ENCODE peak calls at places on chromosomes 4 and X, in six cellular contexts. One of them, this sample, is unnamed.

GRCh38 chrX:123960956-123961267 is 594 bp upstream of the STAG2 start:
- DNase-seq in hepatocyte: no peak
- DNase-seq in psoas muscle: no peak
- DNase-seq in aorta: no peak
- DNase-seq in heart left ventricle: no peak
- DNase-seq in naive thymus-derived CD4-positive, alpha-beta T cell: no peak
- DNase-seq in this sample: no peak

GRCh38 chr4:54099959-54100606 is at the start of gene GSX2:
- DNase-seq in psoas muscle: peak; percentile 63
- DNase-seq in hepatocyte: no peak
- DNase-seq in aorta: no peak
- DNase-seq in naive thymus-derived CD4-positive, alpha-beta T cell: no peak
- DNase-seq in heart left ventricle: no peak
- DNase-seq in this sample: no peak

GRCh38 chr4:4362991-4363697 is 23.8 kb upstream of the NSG1 start:
- DNase-seq in heart left ventricle: no peak
- DNase-seq in hepatocyte: no peak
- DNase-seq in psoas muscle: no peak
- DNase-seq in naive thymus-derived CD4-positive, alpha-beta T cell: no peak
- DNase-seq in aorta: no peak
- DNase-seq in this sample: no peak

GRCh38 chr4:91769912-91770311 is 533.9 kb upstream of the GRID2 start:
- DNase-seq in naive thymus-derived CD4-positive, alpha-beta T cell: no peak
- DNase-seq in hepatocyte: no peak
- DNase-seq in aorta: no peak
- DNase-seq in psoas muscle: no peak
- DNase-seq in heart left ventricle: no peak
- DNase-seq in this sample: no peak

GRCh38 chr4:163331629-163332360 is 601 bp downstream of the NPY1R start:
- DNase-seq in hepatocyte: peak; percentile 50
- DNase-seq in naive thymus-derived CD4-positive, alpha-beta T cell: no peak
- DNase-seq in heart left ventricle: peak; percentile 62
- DNase-seq in aorta: peak; percentile 52
- DNase-seq in psoas muscle: peak; percentile 15
- DNase-seq in this sample: no peak

GRCh38 chrX:35711281-35711680 is 86.9 kb upstream of the MAGEB16 start:
- DNase-seq in naive thymus-derived CD4-positive, alpha-beta T cell: no peak
- DNase-seq in hepatocyte: no peak
- DNase-seq in heart left ventricle: no peak
- DNase-seq in psoas muscle: no peak
- DNase-seq in aorta: no peak
- DNase-seq in this sample: no peak

GRCh38 chrX:153873282-153874090 is 12.5 kb downstream of the L1CAM start:
- DNase-seq in hepatocyte: no peak
- DNase-seq in psoas muscle: no peak
- DNase-seq in naive thymus-derived CD4-positive, alpha-beta T cell: no peak
- DNase-seq in aorta: no peak
- DNase-seq in heart left ventricle: no peak
- DNase-seq in this sample: no peak

GRCh38 chr4:7210818-7211217 is 18.5 kb downstream of the SORCS2 start:
- DNase-seq in psoas muscle: no peak
- DNase-seq in naive thymus-derived CD4-positive, alpha-beta T cell: no peak
- DNase-seq in heart left ventricle: no peak
- DNase-seq in aorta: no peak
- DNase-seq in hepatocyte: no peak
- DNase-seq in this sample: no peak

GRCh38 chr4:95362906-95363578 is 185.7 kb downstream of the UNC5C start:
- DNase-seq in hepatocyte: peak; percentile 19
- DNase-seq in psoas muscle: no peak
- DNase-seq in naive thymus-derived CD4-positive, alpha-beta T cell: no peak
- DNase-seq in heart left ventricle: no peak
- DNase-seq in aorta: no peak
- DNase-seq in this sample: no peak

GRCh38 chrX:131841496-131842410 is 181.3 kb upstream of the STK26 start:
- DNase-seq in hepatocyte: peak; percentile 63
- DNase-seq in naive thymus-derived CD4-positive, alpha-beta T cell: peak; percentile 43
- DNase-seq in psoas muscle: no peak
- DNase-seq in heart left ventricle: no peak
- DNase-seq in aorta: no peak
- DNase-seq in this sample: no peak

GRCh38 chr4:177369372-177369771 is 59.7 kb downstream of the NEIL3 start:
- DNase-seq in heart left ventricle: no peak
- DNase-seq in hepatocyte: no peak
- DNase-seq in psoas muscle: no peak
- DNase-seq in aorta: no peak
- DNase-seq in naive thymus-derived CD4-positive, alpha-beta T cell: no peak
- DNase-seq in this sample: no peak

GRCh38 chrX:124018031-124018430 is 56.5 kb downstream of the STAG2 start:
- DNase-seq in naive thymus-derived CD4-positive, alpha-beta T cell: peak; percentile 3
- DNase-seq in hepatocyte: no peak
- DNase-seq in psoas muscle: no peak
- DNase-seq in heart left ventricle: no peak
- DNase-seq in aorta: no peak
- DNase-seq in this sample: no peak

GRCh38 chr4:52670121-52670520 is 11.0 kb upstream of the USP46 start:
- DNase-seq in hepatocyte: no peak
- DNase-seq in naive thymus-derived CD4-positive, alpha-beta T cell: no peak
- DNase-seq in psoas muscle: no peak
- DNase-seq in heart left ventricle: no peak
- DNase-seq in aorta: no peak
- DNase-seq in this sample: no peak

GRCh38 chrX:41470706-41471105 is 23.6 kb downstream of the NYX start:
- DNase-seq in naive thymus-derived CD4-positive, alpha-beta T cell: no peak
- DNase-seq in hepatocyte: no peak
- DNase-seq in psoas muscle: no peak
- DNase-seq in aorta: no peak
- DNase-seq in heart left ventricle: no peak
- DNase-seq in this sample: no peak

GRCh38 chr4:9942921-9943600 is 78.2 kb downstream of the SLC2A9 start:
- DNase-seq in hepatocyte: no peak
- DNase-seq in psoas muscle: no peak
- DNase-seq in naive thymus-derived CD4-positive, alpha-beta T cell: no peak
- DNase-seq in aorta: no peak
- DNase-seq in heart left ventricle: no peak
- DNase-seq in this sample: no peak

GRCh38 chr4:127219247-127219646 is 413.5 kb upstream of the INTU start:
- DNase-seq in aorta: no peak
- DNase-seq in naive thymus-derived CD4-positive, alpha-beta T cell: no peak
- DNase-seq in hepatocyte: no peak
- DNase-seq in heart left ventricle: no peak
- DNase-seq in psoas muscle: no peak
- DNase-seq in this sample: no peak

GRCh38 chr4:12409507-12410190 is 981.0 kb upstream of the HS3ST1 start:
- DNase-seq in heart left ventricle: no peak
- DNase-seq in psoas muscle: no peak
- DNase-seq in naive thymus-derived CD4-positive, alpha-beta T cell: no peak
- DNase-seq in hepatocyte: peak; percentile 30
- DNase-seq in aorta: no peak
- DNase-seq in this sample: no peak

GRCh38 chrX:7139202-7140081 is 8.1 kb upstream of the STS start:
- DNase-seq in naive thymus-derived CD4-positive, alpha-beta T cell: no peak
- DNase-seq in psoas muscle: no peak
- DNase-seq in hepatocyte: no peak
- DNase-seq in heart left ventricle: no peak
- DNase-seq in aorta: no peak
- DNase-seq in this sample: no peak

GRCh38 chrX:68894513-68895338 is 65.9 kb downstream of the EFNB1 start:
- DNase-seq in heart left ventricle: peak; percentile 77
- DNase-seq in psoas muscle: peak; percentile 54
- DNase-seq in hepatocyte: peak; percentile 60
- DNase-seq in aorta: peak; percentile 83
- DNase-seq in naive thymus-derived CD4-positive, alpha-beta T cell: no peak
- DNase-seq in this sample: peak; percentile 85

GRCh38 chr4:78185117-78185516 is 128.0 kb downstream of the FRAS1 start:
- DNase-seq in aorta: no peak
- DNase-seq in heart left ventricle: no peak
- DNase-seq in psoas muscle: no peak
- DNase-seq in hepatocyte: no peak
- DNase-seq in naive thymus-derived CD4-positive, alpha-beta T cell: no peak
- DNase-seq in this sample: no peak

GRCh38 chr4:145061325-145061920 is 36.6 kb downstream of the ANAPC10 start:
- DNase-seq in psoas muscle: no peak
- DNase-seq in hepatocyte: peak; percentile 55
- DNase-seq in naive thymus-derived CD4-positive, alpha-beta T cell: peak; percentile 14
- DNase-seq in aorta: no peak
- DNase-seq in heart left ventricle: no peak
- DNase-seq in this sample: no peak

GRCh38 chrX:13376857-13377441 is 57.1 kb upstream of the ATXN3L start:
- DNase-seq in psoas muscle: no peak
- DNase-seq in hepatocyte: peak; percentile 72
- DNase-seq in heart left ventricle: no peak
- DNase-seq in aorta: peak; percentile 49
- DNase-seq in naive thymus-derived CD4-positive, alpha-beta T cell: no peak
- DNase-seq in this sample: no peak

GRCh38 chr4:158008551-158009218 is 164.1 kb downstream of the GASK1B start:
- DNase-seq in heart left ventricle: no peak
- DNase-seq in hepatocyte: no peak
- DNase-seq in aorta: peak; percentile 73
- DNase-seq in psoas muscle: no peak
- DNase-seq in naive thymus-derived CD4-positive, alpha-beta T cell: no peak
- DNase-seq in this sample: no peak

GRCh38 chr4:108954880-108955279 is 192.0 kb upstream of the ETNPPL start:
- DNase-seq in naive thymus-derived CD4-positive, alpha-beta T cell: no peak
- DNase-seq in psoas muscle: no peak
- DNase-seq in heart left ventricle: no peak
- DNase-seq in aorta: no peak
- DNase-seq in hepatocyte: no peak
- DNase-seq in this sample: no peak

GRCh38 chr4:106670911-106671310 is 302.3 kb upstream of the GIMD1 start:
- DNase-seq in aorta: no peak
- DNase-seq in hepatocyte: no peak
- DNase-seq in heart left ventricle: no peak
- DNase-seq in naive thymus-derived CD4-positive, alpha-beta T cell: no peak
- DNase-seq in psoas muscle: no peak
- DNase-seq in this sample: no peak

GRCh38 chrX:14616876-14617275 is 87.5 kb downstream of the GLRA2 start:
- DNase-seq in naive thymus-derived CD4-positive, alpha-beta T cell: no peak
- DNase-seq in hepatocyte: no peak
- DNase-seq in heart left ventricle: no peak
- DNase-seq in aorta: no peak
- DNase-seq in psoas muscle: no peak
- DNase-seq in this sample: no peak

GRCh38 chr4:99179626-99180025 is 35.5 kb upstream of the ADH4 start:
- DNase-seq in psoas muscle: no peak
- DNase-seq in heart left ventricle: no peak
- DNase-seq in hepatocyte: no peak
- DNase-seq in aorta: no peak
- DNase-seq in naive thymus-derived CD4-positive, alpha-beta T cell: no peak
- DNase-seq in this sample: no peak

GRCh38 chrX:133984857-133985163 is 584 bp downstream of the GPC3 start:
- DNase-seq in psoas muscle: no peak
- DNase-seq in hepatocyte: no peak
- DNase-seq in naive thymus-derived CD4-positive, alpha-beta T cell: no peak
- DNase-seq in aorta: no peak
- DNase-seq in heart left ventricle: no peak
- DNase-seq in this sample: no peak
- H3K4me3 ChIP-seq in psoas muscle: peak overlapping the region; percentile 58
- H3K4me3 ChIP-seq in hepatocyte: peak overlapping the region; percentile 42
- H3K4me3 ChIP-seq in naive thymus-derived CD4-positive, alpha-beta T cell: no peak overlapping the region
- H3K4me3 ChIP-seq in aorta: no peak overlapping the region
- H3K4me3 ChIP-seq in heart left ventricle: no peak overlapping the region
- H3K4me3 ChIP-seq in this sample: no peak overlapping the region

DNA sequence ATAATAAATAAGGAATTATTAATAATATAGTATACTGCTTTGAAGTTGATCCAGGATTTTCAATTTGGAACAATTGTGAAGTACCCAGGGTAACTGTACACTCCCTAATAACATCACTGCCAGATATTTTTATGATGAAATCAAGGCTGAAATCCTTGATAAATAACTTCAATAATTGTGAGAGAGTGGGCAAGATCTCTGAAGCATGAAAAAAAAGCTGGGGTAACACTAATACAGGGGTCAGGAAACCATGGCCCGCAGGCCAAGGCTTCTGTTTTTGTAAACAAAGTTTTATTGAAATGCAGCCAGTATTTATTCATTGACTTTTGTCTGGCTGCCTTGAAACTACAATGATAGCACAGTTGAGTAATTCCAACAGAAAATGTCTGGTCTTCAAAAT is 41.6 kb downstream of the CPEB2 start:
- DNase-seq in naive thymus-derived CD4-positive, alpha-beta T cell: no peak
- DNase-seq in heart left ventricle: no peak
- DNase-seq in hepatocyte: no peak
- DNase-seq in psoas muscle: no peak
- DNase-seq in aorta: no peak
- DNase-seq in this sample: no peak
- H3K36me3 ChIP-seq in naive thymus-derived CD4-positive, alpha-beta T cell: no peaks in the 10 kb centered on the region
- H3K36me3 ChIP-seq in heart left ventricle: no peaks in the 10 kb centered on the region
- H3K36me3 ChIP-seq in hepatocyte: no peaks in the 10 kb centered on the region
- H3K36me3 ChIP-seq in psoas muscle: no peaks in the 10 kb centered on the region
- H3K36me3 ChIP-seq in aorta: no peaks in the 10 kb centered on the region
- H3K36me3 ChIP-seq in this sample: peaks cover 4% of the 10 kb centered on the region

GRCh38 chr4:2390780-2391490 is 27.5 kb downstream of the ZFYVE28 start:
- DNase-seq in aorta: no peak
- DNase-seq in naive thymus-derived CD4-positive, alpha-beta T cell: no peak
- DNase-seq in psoas muscle: no peak
- DNase-seq in hepatocyte: no peak
- DNase-seq in heart left ventricle: no peak
- DNase-seq in this sample: no peak
- H3K4me3 ChIP-seq in aorta: no peak overlapping the region
- H3K4me3 ChIP-seq in naive thymus-derived CD4-positive, alpha-beta T cell: no peak overlapping the region
- H3K4me3 ChIP-seq in psoas muscle: no peak overlapping the region
- H3K4me3 ChIP-seq in hepatocyte: no peak overlapping the region
- H3K4me3 ChIP-seq in heart left ventricle: no peak overlapping the region
- H3K4me3 ChIP-seq in this sample: no peak overlapping the region

DNA sequence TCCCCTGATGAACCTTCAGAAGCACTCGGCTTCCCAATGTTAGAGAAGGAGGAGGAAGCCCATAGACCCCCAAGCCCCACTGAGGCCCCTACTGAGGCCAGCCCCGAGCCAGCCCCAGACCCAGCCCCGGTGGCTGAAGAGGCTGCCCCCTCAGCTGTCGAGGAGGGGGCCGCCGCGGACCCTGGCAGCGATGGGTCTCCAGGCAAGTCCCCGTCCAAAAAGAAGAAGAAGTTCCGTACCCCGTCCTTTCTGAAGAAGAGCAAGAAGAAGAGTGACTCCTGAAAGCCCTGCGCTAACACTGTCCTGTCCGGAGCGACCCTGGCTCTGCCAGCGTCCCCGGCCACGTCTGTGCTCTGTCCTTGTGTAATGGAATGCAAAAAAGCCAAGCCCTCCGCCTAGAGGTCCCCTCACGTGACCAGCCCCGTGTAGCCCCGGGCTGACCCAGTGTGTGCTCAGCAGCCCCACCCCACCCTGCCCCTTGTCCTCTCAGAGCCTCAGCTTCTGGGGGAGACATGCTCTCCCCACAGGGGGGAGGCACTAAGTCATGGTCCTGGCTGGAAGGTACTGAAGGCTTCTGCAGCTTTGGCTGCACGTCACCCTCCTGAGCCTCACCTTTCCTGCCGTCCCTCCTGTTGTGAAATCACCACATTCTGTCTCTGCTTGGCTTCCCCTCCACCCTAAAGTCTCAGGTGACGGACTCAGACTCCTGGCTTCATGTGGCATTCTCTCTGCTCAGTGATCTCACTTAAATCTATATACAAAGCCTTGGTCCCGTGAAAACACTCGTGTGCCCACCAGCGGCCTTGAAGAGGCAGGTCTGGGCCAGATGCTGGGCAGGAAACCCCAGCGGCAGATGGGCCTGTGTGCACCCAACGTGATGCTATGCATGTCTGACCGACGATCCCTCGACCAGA is 34.7 kb downstream of the NOP14 start:
- DNase-seq in heart left ventricle: no peak
- DNase-seq in psoas muscle: no peak
- DNase-seq in hepatocyte: peak; percentile 69
- DNase-seq in aorta: peak; percentile 38
- DNase-seq in naive thymus-derived CD4-positive, alpha-beta T cell: no peak
- DNase-seq in this sample: no peak
- H3K36me3 ChIP-seq in heart left ventricle: peaks cover 29% of the 10 kb centered on the region
- H3K36me3 ChIP-seq in psoas muscle: peaks cover 6% of the 10 kb centered on the region
- H3K36me3 ChIP-seq in hepatocyte: no peaks in the 10 kb centered on the region
- H3K36me3 ChIP-seq in aorta: peaks cover under 1% of the 10 kb centered on the region
- H3K36me3 ChIP-seq in naive thymus-derived CD4-positive, alpha-beta T cell: peaks cover 4% of the 10 kb centered on the region
- H3K36me3 ChIP-seq in this sample: peaks cover 19% of the 10 kb centered on the region

This sample was measured in sigmoid colon.